ENCODE peak calls at places on chromosome 14, in five cellular contexts. J, P, Z, C and E are unnamed samples.

GRCh38 chr14:60079723-60080122 is 12.0 kb upstream of the PCNX4 start:
- DNase-seq in J (no peak), Z (no peak), P (no peak), C (no peak), E (no peak)

GRCh38 chr14:51335521-51335920 is 95.5 kb downstream of the TMX1 start:
- DNase-seq in J (no peak), Z (no peak), C (peak; percentile 63), P (peak; percentile 70), E (no peak)

GRCh38 chr14:59583755-59584154 is 7.1 kb upstream of the CCDC175 start:
- DNase-seq in C (peak; percentile 56), J (no peak), Z (no peak), P (no peak), E (no peak)

GRCh38 chr14:56129092-56129491 is 10.9 kb downstream of the PELI2 start:
- DNase-seq in J (no peak), Z (no peak), P (no peak), C (no peak), E (no peak)

GRCh38 chr14:95561001-95561412 is 26.2 kb downstream of the GLRX5 start:
- DNase-seq in Z (peak; percentile 68), J (peak; percentile 79), P (peak; percentile 80), C (peak; percentile 80), E (peak; percentile 69)

GRCh38 chr14:73792476-73792875 is 59.2 kb upstream of the PTGR2 start:
- DNase-seq in C (no peak), P (no peak), J (no peak), Z (no peak), E (no peak)

GRCh38 chr14:78530078-78530477 is 359.9 kb downstream of the NRXN3 start:
- DNase-seq in C (peak; percentile 41), Z (no peak), P (no peak), J (no peak), E (no peak)

GRCh38 chr14:90368946-90369721 is 27.7 kb upstream of the CALM1 start:
- DNase-seq in P (no peak), Z (no peak), J (peak; percentile 62), C (peak; percentile 53), E (no peak)

GRCh38 chr14:91396959-91397815 is 20.4 kb downstream of the CCDC88C start:
- DNase-seq in C (no peak), P (no peak), J (no peak), Z (no peak), E (no peak)

GRCh38 chr14:93263416-93263815 is 56.4 kb downstream of the UBR7 start:
- DNase-seq in P (no peak), J (no peak), Z (no peak), C (peak; percentile 50), E (no peak)

GRCh38 chr14:35814371-35815005 is 5.4 kb upstream of the RALGAPA1 start:
- DNase-seq in P (no peak), C (peak; percentile 59), Z (no peak), J (peak; percentile 55), E (no peak)

GRCh38 chr14:22598099-22598895 is at the start of gene ABHD4:
- DNase-seq in P (peak; percentile 92), J (peak; percentile 86), C (peak; percentile 91), Z (no peak), E (no peak)